ENCODE peak calls at places on chromosomes 4 and X, in six cellular contexts. One of them, this sample, is unnamed.

GRCh38 chrX:153516055-153516454 is 1.4 kb upstream of the ATP2B3 start:
- DNase-seq in esophagus muscularis mucosa: no peak
- DNase-seq in lung: no peak
- DNase-seq in transverse colon: no peak
- DNase-seq in stomach: no peak
- DNase-seq in CD4-positive, alpha-beta T cell: no peak
- DNase-seq in this sample: no peak

GRCh38 chrX:21975827-21976226 is 35.3 kb downstream of the SMS start:
- DNase-seq in esophagus muscularis mucosa: no peak
- DNase-seq in lung: no peak
- DNase-seq in transverse colon: no peak
- DNase-seq in stomach: no peak
- DNase-seq in CD4-positive, alpha-beta T cell: no peak
- DNase-seq in this sample: no peak

GRCh38 chr4:102343964-102344519 is 1.2 kb downstream of the SLC39A8 start:
- DNase-seq in esophagus muscularis mucosa: no peak
- DNase-seq in lung: no peak
- DNase-seq in transverse colon: no peak
- DNase-seq in stomach: no peak
- DNase-seq in CD4-positive, alpha-beta T cell: no peak
- DNase-seq in this sample: no peak

GRCh38 chrX:39890807-39891206 is 207.0 kb downstream of the BCOR start:
- DNase-seq in esophagus muscularis mucosa: no peak
- DNase-seq in lung: no peak
- DNase-seq in transverse colon: no peak
- DNase-seq in stomach: no peak
- DNase-seq in CD4-positive, alpha-beta T cell: no peak
- DNase-seq in this sample: no peak

GRCh38 chrX:69210513-69211065 is 45.3 kb upstream of the PJA1 start:
- DNase-seq in esophagus muscularis mucosa: no peak
- DNase-seq in lung: no peak
- DNase-seq in transverse colon: no peak
- DNase-seq in stomach: no peak
- DNase-seq in CD4-positive, alpha-beta T cell: no peak
- DNase-seq in this sample: no peak

GRCh38 chr4:153113061-153113837 is 91.0 kb upstream of the TRIM2 start:
- DNase-seq in esophagus muscularis mucosa: no peak
- DNase-seq in lung: no peak
- DNase-seq in transverse colon: no peak
- DNase-seq in stomach: no peak
- DNase-seq in CD4-positive, alpha-beta T cell: no peak
- DNase-seq in this sample: no peak

GRCh38 chr4:138919094-138919936 is 96.3 kb upstream of the NOCT start:
- DNase-seq in esophagus muscularis mucosa: peak; percentile 12
- DNase-seq in lung: peak; percentile 76
- DNase-seq in transverse colon: peak; percentile 68
- DNase-seq in stomach: peak; percentile 66
- DNase-seq in CD4-positive, alpha-beta T cell: peak; percentile 29
- DNase-seq in this sample: peak; percentile 44

GRCh38 chr4:10175626-10176025 is 59.0 kb upstream of the WDR1 start:
- DNase-seq in esophagus muscularis mucosa: no peak
- DNase-seq in lung: no peak
- DNase-seq in transverse colon: no peak
- DNase-seq in stomach: no peak
- DNase-seq in CD4-positive, alpha-beta T cell: no peak
- DNase-seq in this sample: no peak

GRCh38 chrX:43809463-43809862 is 72.8 kb downstream of the MAOB start:
- DNase-seq in esophagus muscularis mucosa: no peak
- DNase-seq in lung: no peak
- DNase-seq in transverse colon: no peak
- DNase-seq in stomach: no peak
- DNase-seq in CD4-positive, alpha-beta T cell: no peak
- DNase-seq in this sample: no peak

GRCh38 chr4:1593881-1594345 is 90.2 kb downstream of the FAM53A start:
- DNase-seq in esophagus muscularis mucosa: no peak
- DNase-seq in lung: no peak
- DNase-seq in transverse colon: no peak
- DNase-seq in stomach: no peak
- DNase-seq in CD4-positive, alpha-beta T cell: no peak
- DNase-seq in this sample: peak; percentile 15

GRCh38 chr4:126777649-126778048 is 855.1 kb upstream of the INTU start:
- DNase-seq in esophagus muscularis mucosa: no peak
- DNase-seq in lung: no peak
- DNase-seq in transverse colon: no peak
- DNase-seq in stomach: no peak
- DNase-seq in CD4-positive, alpha-beta T cell: no peak
- DNase-seq in this sample: no peak

GRCh38 chr4:39362827-39363226 is 3.3 kb downstream of the RFC1 start:
- DNase-seq in esophagus muscularis mucosa: no peak
- DNase-seq in lung: no peak
- DNase-seq in transverse colon: no peak
- DNase-seq in stomach: no peak
- DNase-seq in CD4-positive, alpha-beta T cell: no peak
- DNase-seq in this sample: no peak

GRCh38 chr4:74997942-74998341 is 65.0 kb downstream of the PARM1 start:
- DNase-seq in esophagus muscularis mucosa: peak; percentile 14
- DNase-seq in lung: no peak
- DNase-seq in transverse colon: no peak
- DNase-seq in stomach: no peak
- DNase-seq in CD4-positive, alpha-beta T cell: no peak
- DNase-seq in this sample: no peak

GRCh38 chr4:78566834-78567501 is 15.4 kb downstream of the ANXA3 start:
- DNase-seq in esophagus muscularis mucosa: no peak
- DNase-seq in lung: no peak
- DNase-seq in transverse colon: no peak
- DNase-seq in stomach: no peak
- DNase-seq in CD4-positive, alpha-beta T cell: no peak
- DNase-seq in this sample: no peak

GRCh38 chrX:125646195-125646594 is 326.5 kb downstream of the TEX13C start:
- DNase-seq in esophagus muscularis mucosa: no peak
- DNase-seq in lung: no peak
- DNase-seq in transverse colon: no peak
- DNase-seq in stomach: no peak
- DNase-seq in CD4-positive, alpha-beta T cell: no peak
- DNase-seq in this sample: no peak

GRCh38 chrX:56600141-56600540 is 36.7 kb downstream of the UBQLN2 start:
- DNase-seq in esophagus muscularis mucosa: no peak
- DNase-seq in lung: no peak
- DNase-seq in transverse colon: no peak
- DNase-seq in stomach: no peak
- DNase-seq in CD4-positive, alpha-beta T cell: no peak
- DNase-seq in this sample: no peak

GRCh38 chrX:85309717-85310116 is 65.9 kb downstream of the ZNF711 start:
- DNase-seq in esophagus muscularis mucosa: no peak
- DNase-seq in lung: no peak
- DNase-seq in transverse colon: no peak
- DNase-seq in stomach: no peak
- DNase-seq in CD4-positive, alpha-beta T cell: no peak
- DNase-seq in this sample: no peak

GRCh38 chr4:112361181-112361791 is 64.1 kb downstream of the ALPK1 start:
- DNase-seq in esophagus muscularis mucosa: no peak
- DNase-seq in lung: no peak
- DNase-seq in transverse colon: no peak
- DNase-seq in stomach: no peak
- DNase-seq in CD4-positive, alpha-beta T cell: no peak
- DNase-seq in this sample: no peak

GRCh38 chr4:150302553-150302952 is 224.3 kb downstream of the DCLK2 start:
- DNase-seq in esophagus muscularis mucosa: no peak
- DNase-seq in lung: no peak
- DNase-seq in transverse colon: no peak
- DNase-seq in stomach: no peak
- DNase-seq in CD4-positive, alpha-beta T cell: no peak
- DNase-seq in this sample: no peak

GRCh38 chr4:159829184-159829583 is 726.3 kb downstream of the RAPGEF2 start:
- DNase-seq in esophagus muscularis mucosa: no peak
- DNase-seq in lung: no peak
- DNase-seq in transverse colon: no peak
- DNase-seq in stomach: no peak
- DNase-seq in CD4-positive, alpha-beta T cell: no peak
- DNase-seq in this sample: no peak

GRCh38 chrX:51459125-51459524 is 37.3 kb downstream of the NUDT11 start:
- DNase-seq in esophagus muscularis mucosa: no peak
- DNase-seq in lung: no peak
- DNase-seq in transverse colon: no peak
- DNase-seq in stomach: no peak
- DNase-seq in CD4-positive, alpha-beta T cell: peak; percentile 1
- DNase-seq in this sample: no peak

GRCh38 chr4:108830509-108831244 is 67.8 kb upstream of the ETNPPL start:
- DNase-seq in esophagus muscularis mucosa: no peak
- DNase-seq in lung: peak; percentile 80
- DNase-seq in transverse colon: peak; percentile 39
- DNase-seq in stomach: peak; percentile 61
- DNase-seq in CD4-positive, alpha-beta T cell: no peak
- DNase-seq in this sample: no peak

GRCh38 chrX:47129879-47130358 is 14.6 kb downstream of the NDUFB11 start:
- DNase-seq in esophagus muscularis mucosa: no peak
- DNase-seq in lung: no peak
- DNase-seq in transverse colon: no peak
- DNase-seq in stomach: no peak
- DNase-seq in CD4-positive, alpha-beta T cell: no peak
- DNase-seq in this sample: no peak

GRCh38 chr4:40305329-40306193 is 29.6 kb upstream of the CHRNA9 start:
- DNase-seq in esophagus muscularis mucosa: no peak
- DNase-seq in lung: no peak
- DNase-seq in transverse colon: peak; percentile 44
- DNase-seq in stomach: no peak
- DNase-seq in CD4-positive, alpha-beta T cell: peak; percentile 25
- DNase-seq in this sample: peak; percentile 30

GRCh38 chrX:141701081-141701480 is 2.5 kb upstream of the SPANXD start:
- DNase-seq in esophagus muscularis mucosa: no peak
- DNase-seq in lung: no peak
- DNase-seq in transverse colon: no peak
- DNase-seq in stomach: no peak
- DNase-seq in CD4-positive, alpha-beta T cell: no peak
- DNase-seq in this sample: no peak

DNA sequence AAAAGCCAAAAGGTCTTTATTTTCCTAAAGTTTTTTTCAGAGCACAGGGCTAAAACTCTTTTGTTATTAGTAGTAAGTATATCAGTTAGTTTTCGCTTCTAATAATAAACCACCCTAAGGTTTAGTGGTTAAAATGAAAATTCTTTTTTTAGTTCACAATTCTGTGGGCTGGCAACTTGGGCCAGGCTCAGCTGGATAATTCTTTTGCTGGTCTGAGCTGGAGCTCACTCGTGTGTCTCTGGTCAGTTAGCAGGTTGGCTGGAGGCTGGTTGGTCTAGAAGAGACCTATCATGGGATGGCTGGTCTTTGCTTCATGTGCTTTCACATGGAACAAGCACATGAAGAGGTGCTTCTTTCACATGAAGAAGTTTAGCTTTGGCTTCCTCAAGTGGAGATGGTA is 227.1 kb upstream of the LCORL start:
- DNase-seq in esophagus muscularis mucosa: no peak
- DNase-seq in lung: no peak
- DNase-seq in transverse colon: no peak
- DNase-seq in stomach: no peak
- DNase-seq in CD4-positive, alpha-beta T cell: no peak
- DNase-seq in this sample: no peak
- H3K9me3 ChIP-seq in esophagus muscularis mucosa: no peaks in the 10 kb centered on the region
- H3K9me3 ChIP-seq in lung: no peaks in the 10 kb centered on the region
- H3K9me3 ChIP-seq in transverse colon: no peaks in the 10 kb centered on the region
- H3K9me3 ChIP-seq in stomach: no peaks in the 10 kb centered on the region
- H3K9me3 ChIP-seq in CD4-positive, alpha-beta T cell: no peaks in the 10 kb centered on the region
- H3K9me3 ChIP-seq in this sample: no peaks in the 10 kb centered on the region

GRCh38 chrX:48511561-48511960 is 2.8 kb downstream of the PORCN start:
- DNase-seq in esophagus muscularis mucosa: no peak
- DNase-seq in lung: no peak
- DNase-seq in transverse colon: no peak
- DNase-seq in stomach: no peak
- DNase-seq in CD4-positive, alpha-beta T cell: no peak
- DNase-seq in this sample: no peak
- TF ChIP-seq CTCF in esophagus muscularis mucosa: peak; percentile 32
- TF ChIP-seq CTCF in lung: no peak
- TF ChIP-seq CTCF in transverse colon: no peak
- TF ChIP-seq CTCF in stomach: no peak
- TF ChIP-seq CTCF in CD4-positive, alpha-beta T cell: no peak
- TF ChIP-seq CTCF in this sample: no peak

DNA sequence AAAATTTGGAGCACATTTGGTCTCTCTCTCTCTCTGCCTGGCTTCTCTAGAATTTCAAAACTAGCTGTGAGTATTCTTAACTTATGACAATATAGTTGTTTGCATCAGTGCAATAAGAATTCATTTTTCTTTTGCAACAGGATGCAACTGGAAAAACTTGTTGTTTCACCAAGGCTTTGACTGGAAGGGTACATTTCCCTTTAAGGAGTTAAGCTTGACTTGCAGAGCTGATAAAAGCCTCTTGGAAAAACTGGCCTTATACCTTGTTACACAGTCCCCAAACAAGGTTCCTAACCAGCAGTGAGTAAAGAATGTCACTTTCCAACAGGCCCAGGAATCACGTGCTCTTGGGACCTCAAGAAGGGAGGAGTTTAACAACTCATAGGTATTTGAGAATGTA is 25.9 kb upstream of the ZNF718 start:
- DNase-seq in esophagus muscularis mucosa: no peak
- DNase-seq in lung: no peak
- DNase-seq in transverse colon: no peak
- DNase-seq in stomach: no peak
- DNase-seq in CD4-positive, alpha-beta T cell: no peak
- DNase-seq in this sample: no peak
- H3K9me3 ChIP-seq in esophagus muscularis mucosa: peaks cover 97% of the 10 kb centered on the region
- H3K9me3 ChIP-seq in lung: peaks cover 30% of the 10 kb centered on the region
- H3K9me3 ChIP-seq in transverse colon: peaks cover 82% of the 10 kb centered on the region
- H3K9me3 ChIP-seq in stomach: peaks cover 45% of the 10 kb centered on the region
- H3K9me3 ChIP-seq in CD4-positive, alpha-beta T cell: peaks cover 91% of the 10 kb centered on the region
- H3K9me3 ChIP-seq in this sample: peaks cover 12% of the 10 kb centered on the region

GRCh38 chrX:50343917-50344316 is 126.7 kb downstream of the DGKK start:
- DNase-seq in esophagus muscularis mucosa: no peak
- DNase-seq in lung: no peak
- DNase-seq in transverse colon: no peak
- DNase-seq in stomach: no peak
- DNase-seq in CD4-positive, alpha-beta T cell: no peak
- DNase-seq in this sample: no peak
- TF ChIP-seq CTCF in esophagus muscularis mucosa: no peak
- TF ChIP-seq CTCF in lung: no peak
- TF ChIP-seq CTCF in transverse colon: no peak
- TF ChIP-seq CTCF in stomach: no peak
- TF ChIP-seq CTCF in CD4-positive, alpha-beta T cell: no peak
- TF ChIP-seq CTCF in this sample: no peak

GRCh38 chr4:33054161-33054560 is 2334.0 kb downstream of the PCDH7 start:
- DNase-seq in esophagus muscularis mucosa: no peak
- DNase-seq in lung: no peak
- DNase-seq in transverse colon: no peak
- DNase-seq in stomach: no peak
- DNase-seq in CD4-positive, alpha-beta T cell: no peak
- DNase-seq in this sample: no peak

GRCh38 chr4:33054656-33055055 is 2334.5 kb downstream of the PCDH7 start:
- DNase-seq in esophagus muscularis mucosa: no peak
- DNase-seq in lung: no peak
- DNase-seq in transverse colon: no peak
- DNase-seq in stomach: no peak
- DNase-seq in CD4-positive, alpha-beta T cell: no peak
- DNase-seq in this sample: no peak

DNA sequence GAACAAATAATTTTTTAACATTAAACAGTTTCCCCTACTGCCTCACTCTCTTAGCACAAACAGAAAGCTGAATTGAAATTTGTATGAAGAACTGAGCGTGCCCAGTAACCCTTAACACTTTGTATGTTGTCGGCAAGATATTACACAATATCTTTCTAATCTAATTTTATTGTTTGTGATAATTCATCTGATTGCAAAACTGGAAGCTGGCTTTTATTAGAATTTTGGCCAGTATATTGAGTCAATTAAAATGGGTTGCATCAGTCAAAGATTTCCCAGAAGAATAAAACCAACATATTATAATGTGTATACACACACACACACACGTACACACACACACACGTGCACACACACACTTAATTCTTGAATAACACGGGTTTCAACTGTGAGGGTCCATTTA is 2332.1 kb downstream of the PCDH7 start:
- DNase-seq in esophagus muscularis mucosa: no peak
- DNase-seq in lung: no peak
- DNase-seq in transverse colon: no peak
- DNase-seq in stomach: no peak
- DNase-seq in CD4-positive, alpha-beta T cell: no peak
- DNase-seq in this sample: no peak
- H3K9me3 ChIP-seq in esophagus muscularis mucosa: no peaks in the 10 kb centered on the region
- H3K9me3 ChIP-seq in lung: no peaks in the 10 kb centered on the region
- H3K9me3 ChIP-seq in transverse colon: no peaks in the 10 kb centered on the region
- H3K9me3 ChIP-seq in stomach: no peaks in the 10 kb centered on the region
- H3K9me3 ChIP-seq in CD4-positive, alpha-beta T cell: no peaks in the 10 kb centered on the region
- H3K9me3 ChIP-seq in this sample: no peaks in the 10 kb centered on the region

This sample was measured in CD8-positive, alpha-beta T cell.